ENCODE peak calls at places on chromosomes 2 and 18, in eight cellular contexts. G, P, A, Z, W, K, X and M are unnamed samples.

GRCh38 chr2:239963646-239964205 is 61.4 kb downstream of the NDUFA10 start:
- DNase-seq in W (no peak), Z (no peak), P (no peak), X (no peak), K (peak; percentile 48), G (no peak), A (no peak), M (no peak)

GRCh38 chr18:32086866-32087265 is 4.8 kb upstream of the RNF138 start:
- DNase-seq in Z (peak; percentile 79), K (no peak), P (peak; percentile 76), X (no peak), G (no peak), W (no peak), A (no peak), M (no peak)

GRCh38 chr2:171316220-171316619 is 117.6 kb downstream of the METTL8 start:
- DNase-seq in W (no peak), Z (no peak), K (no peak), X (no peak), A (no peak), P (peak; percentile 39), G (no peak), M (no peak)

GRCh38 chr18:14928396-14928795 is 180.4 kb downstream of the ANKRD30B start:
- DNase-seq in X (no peak), Z (no peak), K (no peak), G (peak; percentile 60), W (no peak), A (no peak), P (no peak), M (no peak)

GRCh38 chr2:201260302-201260800 is at the start of gene CASP8:
- DNase-seq in Z (peak; percentile 24), A (no peak), K (no peak), G (no peak), P (peak; percentile 53), W (peak; percentile 62), X (peak; percentile 64), M (peak; percentile 66)

GRCh38 chr2:237350070-237350469 is 63.9 kb downstream of the COL6A3 start:
- DNase-seq in G (no peak), K (no peak), Z (no peak), A (no peak), P (no peak), X (no peak), W (no peak), M (no peak)

GRCh38 chr2:189318761-189319160 is 122.5 kb upstream of the WDR75 start:
- DNase-seq in K (no peak), A (no peak), W (no peak), X (no peak), Z (no peak), G (no peak), P (peak; percentile 57), M (no peak)

GRCh38 chr2:85787981-85788340 is 34.2 kb downstream of the ATOH8 start:
- DNase-seq in X (no peak), P (no peak), W (no peak), G (no peak), K (no peak), A (no peak), Z (no peak), M (peak; percentile 63)

GRCh38 chr2:45269149-45269793 is 260.0 kb upstream of the SIX2 start:
- DNase-seq in P (peak; percentile 36), W (no peak), G (no peak), K (no peak), Z (no peak), X (no peak), A (no peak), M (no peak)

GRCh38 chr2:73827018-73827417 is 1.7 kb upstream of the STAMBP start:
- DNase-seq in Z (peak; percentile 35), G (no peak), X (no peak), K (no peak), P (peak; percentile 51), A (no peak), W (no peak), M (no peak)
- H3K4me1 ChIP-seq in Z (peaks cover 18% of the 10 kb centered on the region), G (no peaks in the 10 kb centered on the region), X (peaks cover 21% of the 10 kb centered on the region), K (peaks cover 26% of the 10 kb centered on the region), P (peaks cover 3% of the 10 kb centered on the region), A (peaks cover 28% of the 10 kb centered on the region), W (peaks cover 30% of the 10 kb centered on the region), M (no peaks in the 10 kb centered on the region)

DNA sequence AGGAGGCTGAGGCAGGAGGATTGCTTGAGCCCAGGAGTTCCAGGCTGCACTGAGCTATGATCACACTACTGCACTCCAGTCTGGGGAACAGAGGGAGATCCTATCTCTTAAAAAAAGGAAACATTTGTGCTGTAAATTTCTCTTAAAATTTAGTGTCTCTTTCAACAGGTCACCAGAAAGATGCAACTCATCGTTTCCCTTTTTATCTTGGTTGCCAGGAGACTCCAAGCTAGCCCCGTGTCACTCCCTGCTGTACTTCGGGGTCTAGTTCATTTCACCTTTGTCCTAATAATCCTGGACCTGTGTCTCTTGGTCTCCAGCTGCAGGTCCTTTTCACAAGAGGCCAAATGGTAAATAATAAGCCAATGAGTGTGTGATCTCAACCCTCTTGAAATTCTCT is 7.1 kb downstream of the HS1BP3 start:
- DNase-seq in X (no peak), P (no peak), A (no peak), Z (no peak), W (no peak), K (no peak), G (no peak), M (no peak)
- H3K27ac ChIP-seq in X (no peak overlapping the region), P (no peak overlapping the region), A (no peak overlapping the region), Z (no peak overlapping the region), W (no peak overlapping the region), K (no peak overlapping the region), G (no peak overlapping the region), M (no peak overlapping the region)

GRCh38 chr2:230202430-230203109 is 17.2 kb downstream of the SP110 start:
- DNase-seq in A (no peak), P (no peak), X (no peak), G (no peak), K (no peak), Z (no peak), W (no peak), M (no peak)
- H3K36me3 ChIP-seq in A (peaks cover 75% of the 10 kb centered on the region), P (peaks cover 17% of the 10 kb centered on the region), X (peaks cover 97% of the 10 kb centered on the region), G (peaks cover 6% of the 10 kb centered on the region), K (peaks cover 99% of the 10 kb centered on the region), Z (peaks cover 4% of the 10 kb centered on the region), W (no peaks in the 10 kb centered on the region), M (peaks cover 14% of the 10 kb centered on the region)

GRCh38 chr2:37659723-37660122 is 11.7 kb downstream of the CDC42EP3 start:
- DNase-seq in G (no peak), A (no peak), W (no peak), Z (no peak), X (no peak), K (no peak), P (no peak), M (no peak)
- H3K4me1 ChIP-seq in G (no peaks in the 10 kb centered on the region), A (peaks cover 94% of the 10 kb centered on the region), W (peaks cover 66% of the 10 kb centered on the region), Z (peaks cover 38% of the 10 kb centered on the region), X (peaks cover 93% of the 10 kb centered on the region), K (peaks cover 98% of the 10 kb centered on the region), P (peaks cover 48% of the 10 kb centered on the region), M (peaks cover 6% of the 10 kb centered on the region)

GRCh38 chr2:47274054-47274779 is 119.1 kb upstream of the STPG4 start:
- DNase-seq in A (no peak), G (no peak), P (peak; percentile 94), W (no peak), K (no peak), Z (no peak), X (no peak), M (no peak)
- H3K27ac ChIP-seq in A (peak overlapping the region; percentile 95), G (no peak overlapping the region), P (peak overlapping the region; percentile 72), W (peak overlapping the region; percentile 83), K (peak overlapping the region; percentile 18), Z (no peak overlapping the region), X (no peak overlapping the region), M (peak overlapping the region; percentile 44)

GRCh38 chr18:181711-182110 is 23.4 kb downstream of the USP14 start:
- DNase-seq in Z (no peak), W (no peak), A (no peak), G (no peak), K (no peak), P (no peak), X (no peak), M (no peak)
- H3K36me3 ChIP-seq in Z (peaks cover 22% of the 10 kb centered on the region), W (no peaks in the 10 kb centered on the region), A (peaks cover 51% of the 10 kb centered on the region), G (no peaks in the 10 kb centered on the region), K (peaks cover 50% of the 10 kb centered on the region), P (peaks cover 15% of the 10 kb centered on the region), X (peaks cover 64% of the 10 kb centered on the region), M (no peaks in the 10 kb centered on the region)

GRCh38 chr18:62446511-62446910 is 76.3 kb upstream of the ZCCHC2 start:
- DNase-seq in K (no peak), Z (no peak), G (no peak), X (no peak), P (no peak), A (no peak), W (no peak), M (no peak)

GRCh38 chr18:62445386-62445917 is 77.4 kb upstream of the ZCCHC2 start:
- DNase-seq in K (no peak), W (no peak), G (no peak), X (no peak), P (no peak), Z (peak; percentile 84), A (no peak), M (no peak)

GRCh38 chr18:62449490-62450104 is 73.2 kb upstream of the ZCCHC2 start:
- DNase-seq in A (no peak), K (no peak), W (no peak), P (no peak), G (no peak), X (no peak), Z (no peak), M (no peak)

GRCh38 chr18:62448426-62448825 is 74.4 kb upstream of the ZCCHC2 start:
- DNase-seq in P (no peak), X (no peak), Z (no peak), W (no peak), G (no peak), A (no peak), K (no peak), M (no peak)

GRCh38 chr18:62447652-62448051 is 75.2 kb upstream of the ZCCHC2 start:
- DNase-seq in W (no peak), G (no peak), K (no peak), A (no peak), P (no peak), Z (peak; percentile 65), X (no peak), M (no peak)
- H3K4me1 ChIP-seq in W (peaks cover 4% of the 10 kb centered on the region), G (no peaks in the 10 kb centered on the region), K (peaks cover 28% of the 10 kb centered on the region), A (peaks cover 24% of the 10 kb centered on the region), P (peaks cover 7% of the 10 kb centered on the region), Z (peaks cover 39% of the 10 kb centered on the region), X (peaks cover 28% of the 10 kb centered on the region), M (peaks cover 3% of the 10 kb centered on the region)

GRCh38 chr18:48548404-48548771 is 9.6 kb downstream of the CTIF start:
- DNase-seq in X (no peak), G (no peak), W (no peak), P (no peak), K (no peak), Z (peak; percentile 82), A (peak; percentile 65), M (no peak)
- H3K27ac ChIP-seq in X (peak overlapping the region; percentile 41), G (peak overlapping the region; percentile 64), W (peak overlapping the region; percentile 68), P (peak overlapping the region; percentile 52), K (no peak overlapping the region), Z (peak overlapping the region; percentile 96), A (peak overlapping the region; percentile 73), M (peak overlapping the region; percentile 33)